ENCODE peak calls at places on chromosome 16, in ten cellular contexts. D is CD4-positive, alpha-beta T cell; Y is GM18507; U is activated T-helper 1 cell treated with anti-CD3 and anti-CD28 coated beads, Interleukin-2, amount 50 U/mL, for 16 hours; Q is T-helper 2 cell; J is NCI-H1694 treated with DMSO at 0.1 percent for 48 hours; V is NCI-H510A; H is hypothalamus; P is stimulated activated CD8-positive, alpha-beta memory T cell treated with anti-CD3 and anti-CD28 coated beads, Interleukin-15, amount 100 ng/mL, for 48 hours; S is OCI-LY7. O is an unnamed sample.

GRCh38 chr16:75035410-75035968 is 36.7 kb downstream of the ZNRF1 start:
- DNase-seq in D (no peak), Y (no peak), U (no peak), Q (no peak), J (no peak), V (no peak), H (no peak), P (no peak), S (no peak), O (no peak)

GRCh38 chr16:80751167-80751566 is 53.2 kb downstream of the CDYL2 start:
- DNase-seq in D (no peak), Y (no peak), U (no peak), Q (no peak), J (no peak), V (no peak), H (no peak), P (no peak), S (no peak), O (peak)

GRCh38 chr16:89122322-89122831 is 28.7 kb downstream of the ACSF3 start:
- DNase-seq in D (peak), Y (no peak), U (peak), Q (peak), J (no peak), V (peak), H (no peak), P (no peak), S (peak), O (no peak)

GRCh38 chr16:1181715-1182671 is 29.1 kb downstream of the CACNA1H start:
- DNase-seq in D (no peak), Y (no peak), U (no peak), Q (no peak), J (no peak), V (no peak), H (no peak), P (no peak), S (no peak), O (peak)

GRCh38 chr16:22659933-22660332 is 149.2 kb downstream of the NPIPB5 start:
- DNase-seq in D (no peak), Y (no peak), U (no peak), Q (no peak), J (peak), V (no peak), H (no peak), P (no peak), S (no peak), O (no peak)

GRCh38 chr16:88892065-88892464 is 25.6 kb upstream of the PABPN1L start:
- DNase-seq in D (no peak), Y (no peak), U (no peak), Q (no peak), J (no peak), V (no peak), H (no peak), P (no peak), S (no peak), O (no peak)

GRCh38 chr16:2244926-2245795 is 6.2 kb downstream of the ECI1 start:
- DNase-seq in D (no peak), Y (no peak), U (no peak), Q (no peak), J (no peak), V (no peak), H (no peak), P (no peak), S (no peak), O (no peak)

GRCh38 chr16:2341456-2342447 is 1.2 kb upstream of the ABCA3 start:
- DNase-seq in D (no peak), Y (no peak), U (no peak), Q (no peak), J (no peak), V (no peak), H (no peak), P (no peak), S (no peak), O (no peak)

GRCh38 chr16:24568392-24568791 is 29.0 kb downstream of the RBBP6 start:
- DNase-seq in D (no peak), Y (no peak), U (no peak), Q (no peak), J (peak), V (no peak), H (no peak), P (no peak), S (no peak), O (peak)

GRCh38 chr16:70526403-70526802 is 2.8 kb downstream of the SF3B3 start:
- DNase-seq in D (no peak), Y (no peak), U (no peak), Q (no peak), J (no peak), V (no peak), H (no peak), P (no peak), S (peak), O (no peak)

O was measured in fibroblast of pulmonary artery.